ENCODE peak calls at places on chromosomes 6 and 20, in seven cellular contexts. K is HCT116, Z is SK-N-SH, O is GM12878, A is H1, T is HepG2, B is K562. C is an unnamed sample.

GRCh38 chr20:52049001-52049731 is 142.4 kb downstream of the ZFP64 start:
- DNase-seq in K (no peak), Z (no peak), O (no peak), A (peak), T (no peak), B (no peak), C (peak)

GRCh38 chr6:7542878-7543394 is 1.5 kb downstream of the DSP start:
- DNase-seq in K (peak), Z (peak), O (no peak), A (peak), T (peak), B (no peak), C (no peak)

GRCh38 chr20:10541668-10542411 is 106.7 kb downstream of the SLX4IP start:
- DNase-seq in K (no peak), Z (no peak), O (no peak), A (no peak), T (peak), B (no peak), C (no peak)

GRCh38 chr6:26030716-26031115 is 56.5 kb upstream of the HFE start:
- DNase-seq in K (no peak), Z (no peak), O (no peak), A (no peak), T (no peak), B (no peak), C (no peak)

GRCh38 chr6:45667766-45668165 is 290.0 kb upstream of the SUPT3H start:
- DNase-seq in K (no peak), Z (no peak), O (no peak), A (no peak), T (no peak), B (no peak), C (no peak)

GRCh38 chr6:23446394-23447001 is 679.5 kb upstream of the NRSN1 start:
- DNase-seq in K (peak), Z (peak), O (no peak), A (no peak), T (no peak), B (no peak), C (no peak)

GRCh38 chr6:33931799-33932198 is 128.0 kb upstream of the MLN start:
- DNase-seq in K (no peak), Z (no peak), O (no peak), A (no peak), T (no peak), B (no peak), C (no peak)

GRCh38 chr6:119330520-119330919 is 19.0 kb downstream of the MAN1A1 start:
- DNase-seq in K (no peak), Z (no peak), O (no peak), A (no peak), T (no peak), B (no peak), C (no peak)

GRCh38 chr6:159085396-159085895 is 40.7 kb upstream of the TAGAP start:
- DNase-seq in K (no peak), Z (no peak), O (no peak), A (no peak), T (no peak), B (no peak), C (no peak)

GRCh38 chr20:51910202-51911050 is 108.1 kb upstream of the SALL4 start:
- DNase-seq in K (no peak), Z (peak), O (no peak), A (no peak), T (no peak), B (no peak), C (no peak)

GRCh38 chr6:105483492-105483891 is 80.6 kb upstream of the PREP start:
- DNase-seq in K (no peak), Z (no peak), O (no peak), A (no peak), T (no peak), B (no peak), C (no peak)

GRCh38 chr6:84764332-84765049 is at the start of gene TBX18:
- DNase-seq in K (peak), Z (peak), O (no peak), A (peak), T (peak), B (peak), C (peak)

GRCh38 chr6:30510419-30510818 is 21.1 kb downstream of the HLA-E start:
- DNase-seq in K (no peak), Z (no peak), O (no peak), A (no peak), T (no peak), B (no peak), C (no peak)
- TF ChIP-seq YY1 in K (no peak), Z (no peak), O (no peak), A (no peak), T (no peak), B (no peak), C (no peak)

GRCh38 chr20:48621256-48622078 is 206.3 kb downstream of the PREX1 start:
- DNase-seq in K (no peak), Z (no peak), O (no peak), A (no peak), T (no peak), B (peak), C (no peak)
- TF ChIP-seq YY1 in K (no peak), Z (no peak), O (no peak), A (no peak), T (no peak), B (no peak), C (no peak)

DNA sequence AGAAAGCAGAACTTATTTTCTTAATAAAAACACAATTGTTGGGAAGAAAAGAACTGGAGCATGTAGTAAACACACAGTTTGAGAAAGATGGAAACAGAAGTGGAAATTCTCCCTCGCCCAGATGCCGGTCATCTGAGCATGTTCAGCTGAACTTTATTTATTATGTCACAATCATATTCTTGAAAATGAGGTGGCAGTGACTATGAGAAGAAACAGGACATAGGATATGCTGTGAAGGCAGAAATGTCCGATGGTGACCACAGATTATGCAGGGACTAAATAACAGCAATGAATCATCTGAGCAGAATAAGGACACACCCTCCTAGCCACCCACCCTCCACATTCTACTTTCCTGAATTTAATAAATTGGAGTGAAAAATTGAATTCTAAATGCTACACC is 425.3 kb upstream of the NOX3 start:
- DNase-seq in K (no peak), Z (no peak), O (no peak), A (no peak), T (no peak), B (no peak), C (no peak)
- TF ChIP-seq YY1 in K (no peak), Z (no peak), O (no peak), A (no peak), T (no peak), B (no peak), C (no peak)

GRCh38 chr6:127162808-127163207 is 44.3 kb downstream of the RSPO3 start:
- DNase-seq in K (no peak), Z (no peak), O (no peak), A (no peak), T (no peak), B (no peak), C (no peak)
- TF ChIP-seq YY1 in K (no peak), Z (no peak), O (no peak), A (no peak), T (no peak), B (no peak), C (no peak)

DNA sequence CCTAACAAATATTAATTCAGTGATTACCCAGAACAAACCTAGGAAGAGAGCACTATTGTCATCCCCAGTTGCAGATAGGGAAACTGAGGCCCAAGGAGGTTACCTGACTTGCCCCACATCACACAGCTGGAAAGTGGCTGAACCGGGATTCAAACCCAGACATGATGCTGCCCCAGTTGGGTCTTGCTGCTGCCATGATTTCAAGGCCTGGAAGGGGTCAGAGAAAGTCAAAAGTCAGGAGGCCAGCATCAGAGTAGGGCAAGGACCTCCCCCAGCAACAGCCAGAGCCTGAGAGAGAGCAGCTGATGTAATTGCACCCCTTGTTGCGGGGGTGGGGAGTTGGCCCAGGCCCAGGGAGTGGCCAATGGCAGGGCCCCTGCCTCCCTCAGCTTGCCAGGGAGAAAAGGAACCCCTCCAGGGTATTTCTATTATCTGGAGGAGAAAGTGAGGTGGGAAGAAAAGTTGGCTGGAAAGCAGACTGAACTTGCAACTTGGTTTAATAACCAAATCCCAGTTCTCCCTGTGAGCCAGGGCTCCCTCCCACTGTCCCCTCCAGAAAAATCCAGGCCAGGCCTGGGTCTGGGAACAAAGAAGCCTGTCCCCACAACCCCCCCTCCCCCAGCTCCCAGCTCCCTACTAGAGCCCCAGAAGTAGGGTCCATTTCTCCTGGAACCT is 83.6 kb downstream of the MRPL14 start:
- DNase-seq in K (no peak), Z (peak), O (no peak), A (no peak), T (no peak), B (peak), C (no peak)
- TF ChIP-seq YY1 in K (no peak), Z (no peak), O (no peak), A (no peak), T (no peak), B (peak), C (no peak)

GRCh38 chr6:15073883-15074465 is 171.9 kb upstream of the JARID2 start:
- DNase-seq in K (no peak), Z (no peak), O (no peak), A (no peak), T (no peak), B (no peak), C (no peak)
- TF ChIP-seq YY1 in K (no peak), Z (no peak), O (no peak), A (no peak), T (no peak), B (no peak), C (no peak)

GRCh38 chr6:298233-299049 is 6.2 kb downstream of the DUSP22 start:
- DNase-seq in K (no peak), Z (no peak), O (no peak), A (no peak), T (no peak), B (no peak), C (no peak)

GRCh38 chr6:300494-301198 is 8.4 kb downstream of the DUSP22 start:
- DNase-seq in K (no peak), Z (no peak), O (no peak), A (no peak), T (no peak), B (no peak), C (no peak)

GRCh38 chr6:301526-301925 is 9.2 kb downstream of the DUSP22 start:
- DNase-seq in K (no peak), Z (no peak), O (no peak), A (no peak), T (no peak), B (no peak), C (no peak)

GRCh38 chr6:299050-299980 is 7.0 kb downstream of the DUSP22 start:
- DNase-seq in K (no peak), Z (no peak), O (no peak), A (no peak), T (no peak), B (no peak), C (no peak)

DNA sequence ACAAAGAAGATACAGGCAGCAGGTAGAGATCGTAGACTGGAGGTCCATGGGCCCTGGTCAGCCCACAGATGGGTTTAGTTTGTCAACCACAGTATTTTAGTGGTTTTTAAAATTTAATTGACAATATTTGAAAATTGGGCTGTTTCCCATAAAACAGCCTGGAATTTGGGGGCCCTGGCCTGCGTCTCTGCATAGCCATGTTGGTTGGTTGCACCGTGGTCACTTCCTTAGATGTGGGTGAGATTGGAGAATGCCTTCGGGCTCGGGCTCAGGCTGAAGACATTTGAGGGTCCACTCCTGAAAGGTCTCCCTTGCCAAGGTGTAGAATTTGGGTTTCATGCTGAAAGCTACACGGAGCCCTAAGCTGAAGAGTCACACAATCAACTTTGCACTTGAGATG is 7.7 kb downstream of the DUSP22 start:
- DNase-seq in K (no peak), Z (no peak), O (no peak), A (no peak), T (no peak), B (no peak), C (no peak)
- TF ChIP-seq YY1 in K (no peak), Z (no peak), O (no peak), A (no peak), T (no peak), B (no peak), C (no peak)

GRCh38 chr20:44084439-44084838 is 102.5 kb downstream of the JPH2 start:
- DNase-seq in K (no peak), Z (no peak), O (no peak), A (no peak), T (no peak), B (no peak), C (no peak)

GRCh38 chr20:44081476-44081875 is 105.5 kb downstream of the JPH2 start:
- DNase-seq in K (no peak), Z (no peak), O (no peak), A (no peak), T (no peak), B (no peak), C (no peak)

GRCh38 chr20:44081888-44082287 is 105.1 kb downstream of the JPH2 start:
- DNase-seq in K (no peak), Z (no peak), O (no peak), A (no peak), T (no peak), B (no peak), C (no peak)

GRCh38 chr20:44084891-44085290 is 102.1 kb downstream of the JPH2 start:
- DNase-seq in K (no peak), Z (no peak), O (no peak), A (no peak), T (no peak), B (no peak), C (no peak)

DNA sequence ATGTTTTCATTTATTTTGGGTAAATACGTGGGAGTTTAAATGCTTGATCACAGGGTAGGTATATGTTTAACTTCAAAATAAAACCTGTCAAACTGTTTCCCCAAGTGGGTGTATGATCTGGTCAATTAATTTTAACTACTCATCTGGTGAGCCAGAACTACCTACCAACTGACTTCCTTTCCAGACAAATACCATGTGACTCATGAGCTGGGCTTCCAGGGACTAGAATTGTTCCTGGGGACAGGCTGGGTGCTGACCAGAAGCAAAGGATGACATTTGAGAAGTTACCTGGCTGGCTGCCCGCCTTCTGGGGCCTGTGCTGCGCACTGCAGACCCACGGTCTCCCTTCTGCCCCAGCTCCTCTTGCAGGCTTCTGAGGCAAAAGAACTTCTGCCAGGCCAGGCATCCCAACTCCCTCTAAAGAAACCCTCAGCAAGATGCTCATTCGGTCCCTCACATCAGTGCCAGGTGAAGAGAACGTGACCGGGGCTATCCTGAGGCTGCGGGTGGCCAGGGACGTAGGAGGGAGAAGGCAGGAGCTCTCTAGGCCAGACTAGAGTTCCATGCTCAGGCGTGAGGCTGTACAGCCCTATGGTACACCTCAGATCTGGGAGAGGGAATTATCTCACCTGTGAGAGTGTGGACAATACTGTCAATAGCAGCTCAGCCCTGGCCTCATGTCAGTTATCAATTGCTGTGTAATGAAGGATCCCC is 103.6 kb downstream of the JPH2 start:
- DNase-seq in K (peak), Z (peak), O (no peak), A (no peak), T (no peak), B (no peak), C (no peak)
- TF ChIP-seq YY1 in K (no peak), Z (no peak), O (no peak), A (no peak), T (no peak), B (no peak), C (no peak)

GRCh38 chr6:44563397-44563796 is 175.9 kb downstream of the CDC5L start:
- DNase-seq in K (no peak), Z (no peak), O (no peak), A (no peak), T (peak), B (no peak), C (no peak)
- TF ChIP-seq YY1 in K (no peak), Z (no peak), O (no peak), A (no peak), T (no peak), B (no peak), C (no peak)

GRCh38 chr6:133447924-133448323 is 206.8 kb downstream of the EYA4 start:
- DNase-seq in K (no peak), Z (no peak), O (no peak), A (no peak), T (no peak), B (no peak), C (no peak)
- TF ChIP-seq YY1 in K (no peak), Z (no peak), O (no peak), A (no peak), T (no peak), B (no peak), C (no peak)